ENCODE peak calls at places on chromosomes 2 and 18, in seven cellular contexts. Q is HuH-7.5; O is GOT3; J is HFFc6; B is HEK293T; K is hippocampal formation; E is stimulated activated CD8-positive, alpha-beta memory T cell treated with anti-CD3 and anti-CD28 coated beads, Interleukin-15, amount 100 ng/mL, for 1 hour. F is an unnamed sample.

GRCh38 chr2:234686088-234686890 is 189.4 kb upstream of the ARL4C start:
- DNase-seq in Q (no peak), O (no peak), J (no peak), B (no peak), K (no peak), E (no peak), F (no peak)

GRCh38 chr18:76496200-76496890 is 1.3 kb upstream of the ZNF516 start:
- DNase-seq in Q (no peak), O (no peak), J (peak), B (no peak), K (no peak), E (no peak), F (peak)

GRCh38 chr2:211408485-211408884 is 852.1 kb downstream of the CPS1 start:
- DNase-seq in Q (peak), O (no peak), J (no peak), B (no peak), K (no peak), E (no peak), F (no peak)

GRCh38 chr2:117763806-117764205 is 50.7 kb upstream of the DDX18 start:
- DNase-seq in Q (no peak), O (no peak), J (no peak), B (no peak), K (peak), E (no peak), F (no peak)

GRCh38 chr2:46332686-46333281 is 35.6 kb downstream of the EPAS1 start:
- DNase-seq in Q (no peak), O (no peak), J (peak), B (no peak), K (no peak), E (no peak), F (no peak)

GRCh38 chr18:77948571-77948970 is 698.9 kb downstream of the GALR1 start:
- DNase-seq in Q (no peak), O (no peak), J (no peak), B (no peak), K (no peak), E (no peak), F (no peak)

GRCh38 chr2:98768765-98769476 is 38.0 kb upstream of the MGAT4A start:
- DNase-seq in Q (no peak), O (no peak), J (no peak), B (no peak), K (no peak), E (no peak), F (no peak)

GRCh38 chr18:35458677-35459441 is 38.9 kb downstream of the INO80C start:
- DNase-seq in Q (peak), O (no peak), J (peak), B (no peak), K (no peak), E (no peak), F (no peak)

GRCh38 chr18:73087291-73087977 is 219.6 kb upstream of the NETO1 start:
- DNase-seq in Q (no peak), O (no peak), J (no peak), B (no peak), K (no peak), E (no peak), F (no peak)

GRCh38 chr2:204681412-204681811 is 136.1 kb downstream of the PARD3B start:
- DNase-seq in Q (no peak), O (no peak), J (peak), B (no peak), K (no peak), E (no peak), F (no peak)

GRCh38 chr2:239318790-239319189 is 82.0 kb downstream of the HDAC4 start:
- DNase-seq in Q (no peak), O (no peak), J (no peak), B (no peak), K (no peak), E (no peak), F (no peak)

GRCh38 chr2:65265090-65266045 is 37.7 kb downstream of the ACTR2 start:
- DNase-seq in Q (peak), O (no peak), J (peak), B (peak), K (peak), E (no peak), F (no peak)

GRCh38 chr2:227280895-227281294 is 44.2 kb upstream of the MFF start:
- DNase-seq in Q (no peak), O (no peak), J (no peak), B (no peak), K (no peak), E (no peak), F (no peak)

GRCh38 chr2:46806526-46806925 is 109.1 kb downstream of the MCFD2 start:
- DNase-seq in Q (no peak), O (no peak), J (peak), B (no peak), K (no peak), E (no peak), F (no peak)

GRCh38 chr2:187549193-187549592 is 5.0 kb downstream of the TFPI start:
- DNase-seq in Q (no peak), O (no peak), J (no peak), B (no peak), K (no peak), E (no peak), F (no peak)

GRCh38 chr2:18311413-18311812 is 249.0 kb downstream of the RDH14 start:
- DNase-seq in Q (no peak), O (no peak), J (peak), B (no peak), K (no peak), E (no peak), F (no peak)

GRCh38 chr2:100707016-100707947 is 112.7 kb upstream of the NPAS2 start:
- DNase-seq in Q (no peak), O (no peak), J (no peak), B (no peak), K (no peak), E (no peak), F (no peak)

GRCh38 chr2:61291851-61292575 is 130.0 kb downstream of the C2orf74 start:
- DNase-seq in Q (no peak), O (no peak), J (no peak), B (no peak), K (no peak), E (no peak), F (no peak)

GRCh38 chr2:168002021-168002553 is 245.3 kb downstream of the STK39 start:
- DNase-seq in Q (no peak), O (no peak), J (peak), B (no peak), K (no peak), E (no peak), F (no peak)

GRCh38 chr2:189848276-189848675 is 64.0 kb downstream of the PMS1 start:
- DNase-seq in Q (no peak), O (no peak), J (no peak), B (no peak), K (no peak), E (no peak), F (no peak)

GRCh38 chr18:10297079-10297478 is 157.4 kb upstream of the APCDD1 start:
- DNase-seq in Q (no peak), O (no peak), J (no peak), B (no peak), K (no peak), E (no peak), F (no peak)

GRCh38 chr2:160167089-160167488 is 33.0 kb downstream of the ITGB6 start:
- DNase-seq in Q (no peak), O (no peak), J (no peak), B (no peak), K (no peak), E (no peak), F (no peak)

GRCh38 chr2:24482256-24482971 is 8.6 kb upstream of the NCOA1 start:
- DNase-seq in Q (no peak), O (no peak), J (no peak), B (no peak), K (no peak), E (no peak), F (no peak)

GRCh38 chr2:43459455-43459854 is 136.4 kb downstream of the THADA start:
- DNase-seq in Q (no peak), O (no peak), J (peak), B (no peak), K (no peak), E (no peak), F (no peak)

GRCh38 chr2:102020596-102021170 is 28.9 kb downstream of the IL1R2 start:
- DNase-seq in Q (peak), O (peak), J (peak), B (peak), K (peak), E (peak), F (peak)

GRCh38 chr2:28821295-28821958 is 10.8 kb downstream of the SPDYA start:
- DNase-seq in Q (peak), O (no peak), J (peak), B (peak), K (no peak), E (peak), F (peak)

GRCh38 chr2:34353498-34354113 is 754.5 kb upstream of the FAM98A start:
- DNase-seq in Q (no peak), O (no peak), J (no peak), B (no peak), K (no peak), E (no peak), F (no peak)

GRCh38 chr2:176018708-176019107 is 16.6 kb upstream of the LNPK start:
- DNase-seq in Q (no peak), O (no peak), J (peak), B (no peak), K (no peak), E (no peak), F (no peak)

GRCh38 chr2:114068438-114068837 is 178.5 kb downstream of the ACTR3 start:
- DNase-seq in Q (no peak), O (no peak), J (no peak), B (peak), K (no peak), E (no peak), F (peak)